ENCODE peak calls at places on chromosomes 3 and 15, in ten cellular contexts. H, O, T, K, E, X, W, J, Y and U are unnamed samples. For H3K4me1, the result is how much of the 10 kb centered on the place peaks cover.

GRCh38 chr3:148757238-148757930 is 59.7 kb downstream of the AGTR1 start:
- DNase-seq in H (peak), O (no peak), T (no peak), K (no peak), E (no peak), X (no peak), W (no peak), J (no peak), Y (no peak), U (peak)

GRCh38 chr3:37040231-37040630 is 46.9 kb downstream of the MLH1 start:
- DNase-seq in H (no peak), O (no peak), T (no peak), K (no peak), E (no peak), X (no peak), W (no peak), J (no peak), Y (no peak), U (peak)

GRCh38 chr3:196073188-196073838 is 8.6 kb downstream of the TFRC start:
- DNase-seq in H (peak), O (peak), T (peak), K (no peak), E (no peak), X (peak), W (peak), J (no peak), Y (no peak), U (peak)

GRCh38 chr3:46429671-46430070 is 22.6 kb downstream of the CCRL2 start:
- DNase-seq in H (no peak), O (no peak), T (no peak), K (no peak), E (no peak), X (no peak), W (no peak), J (no peak), Y (no peak), U (no peak)

GRCh38 chr15:60070838-60071493 is 66.9 kb downstream of the FOXB1 start:
- DNase-seq in H (peak), O (no peak), T (peak), K (no peak), E (no peak), X (no peak), W (no peak), J (no peak), Y (no peak), U (peak)

GRCh38 chr3:41522620-41523019 is 323.3 kb downstream of the CTNNB1 start:
- DNase-seq in H (peak), O (no peak), T (no peak), K (no peak), E (no peak), X (no peak), W (no peak), J (no peak), Y (no peak), U (no peak)

GRCh38 chr3:197019535-197019934 is 10.1 kb downstream of the MELTF start:
- DNase-seq in H (no peak), O (no peak), T (no peak), K (no peak), E (no peak), X (no peak), W (no peak), J (peak), Y (no peak), U (no peak)

GRCh38 chr3:52226229-52226817 is 878 bp upstream of the TLR9 start:
- DNase-seq in H (no peak), O (no peak), T (no peak), K (peak), E (no peak), X (no peak), W (no peak), J (no peak), Y (no peak), U (no peak)

GRCh38 chr3:193641376-193641775 is 48.4 kb downstream of the OPA1 start:
- DNase-seq in H (no peak), O (no peak), T (no peak), K (no peak), E (no peak), X (no peak), W (no peak), J (no peak), Y (no peak), U (no peak)

GRCh38 chr3:13750215-13750614 is 129.7 kb downstream of the WNT7A start:
- DNase-seq in H (no peak), O (no peak), T (no peak), K (no peak), E (no peak), X (no peak), W (no peak), J (no peak), Y (no peak), U (no peak)

GRCh38 chr15:37810381-37810780 is 124.1 kb upstream of the TMCO5A start:
- DNase-seq in H (no peak), O (no peak), T (no peak), K (no peak), E (no peak), X (no peak), W (no peak), J (no peak), Y (no peak), U (no peak)

GRCh38 chr3:74839591-74839990 is 225.1 kb upstream of the CNTN3 start:
- DNase-seq in H (no peak), O (no peak), T (no peak), K (no peak), E (no peak), X (no peak), W (no peak), J (no peak), Y (no peak), U (no peak)

GRCh38 chr3:171833775-171834460 is 9.2 kb upstream of the TMEM212 start:
- DNase-seq in H (peak), O (no peak), T (peak), K (no peak), E (no peak), X (no peak), W (no peak), J (no peak), Y (no peak), U (peak)

GRCh38 chr3:112811150-112811884 is 35.3 kb downstream of the CD200R1L start:
- DNase-seq in H (peak), O (peak), T (no peak), K (no peak), E (no peak), X (no peak), W (no peak), J (peak), Y (peak), U (peak)

GRCh38 chr3:178967184-178967532 is 104.5 kb downstream of the ZMAT3 start:
- DNase-seq in H (no peak), O (peak), T (no peak), K (no peak), E (no peak), X (no peak), W (no peak), J (no peak), Y (no peak), U (no peak)

GRCh38 chr3:14489641-14490040 is 50.5 kb downstream of the GRIP2 start:
- DNase-seq in H (no peak), O (no peak), T (no peak), K (peak), E (no peak), X (no peak), W (no peak), J (no peak), Y (no peak), U (no peak)

GRCh38 chr3:158128755-158129154 is 18.9 kb downstream of the RSRC1 start:
- DNase-seq in H (no peak), O (no peak), T (no peak), K (no peak), E (no peak), X (no peak), W (no peak), J (no peak), Y (no peak), U (no peak)

GRCh38 chr15:24075420-24076089 is 388.4 kb upstream of the NDN start:
- DNase-seq in H (no peak), O (no peak), T (no peak), K (no peak), E (no peak), X (no peak), W (no peak), J (no peak), Y (no peak), U (no peak)

GRCh38 chr3:46406440-46406785 is 453 bp downstream of the CCR5AS start:
- DNase-seq in H (no peak), O (no peak), T (no peak), K (no peak), E (no peak), X (no peak), W (no peak), J (peak), Y (no peak), U (no peak)

GRCh38 chr3:38001456-38002081 is 11.0 kb downstream of the VILL start:
- DNase-seq in H (no peak), O (peak), T (no peak), K (peak), E (no peak), X (no peak), W (no peak), J (peak), Y (peak), U (no peak)

GRCh38 chr15:60520041-60520824 is 41.3 kb upstream of the ICE2 start:
- DNase-seq in H (no peak), O (no peak), T (peak), K (no peak), E (no peak), X (no peak), W (no peak), J (no peak), Y (no peak), U (peak)

GRCh38 chr15:65956307-65956706 is 87.0 kb downstream of the RAB11A start:
- DNase-seq in H (no peak), O (no peak), T (no peak), K (no peak), E (no peak), X (no peak), W (no peak), J (no peak), Y (no peak), U (no peak)

GRCh38 chr15:90402230-90402629 is 14.2 kb downstream of the IQGAP1 start:
- DNase-seq in H (peak), O (no peak), T (peak), K (peak), E (no peak), X (no peak), W (no peak), J (peak), Y (peak), U (peak)

GRCh38 chr3:21017115-21017852 is 733.7 kb downstream of the ZNF385D start:
- DNase-seq in H (no peak), O (no peak), T (peak), K (no peak), E (no peak), X (no peak), W (no peak), J (no peak), Y (no peak), U (no peak)

GRCh38 chr15:40420793-40421192 is 15.2 kb downstream of the IVD start:
- DNase-seq in H (no peak), O (peak), T (no peak), K (no peak), E (no peak), X (no peak), W (no peak), J (no peak), Y (peak), U (no peak)

GRCh38 chr15:28049594-28049993 is 49.5 kb downstream of the OCA2 start:
- DNase-seq in H (no peak), O (no peak), T (no peak), K (no peak), E (no peak), X (no peak), W (no peak), J (no peak), Y (no peak), U (no peak)

GRCh38 chr3:52122491-52122890 is 31.7 kb downstream of the POC1A start:
- DNase-seq in H (no peak), O (no peak), T (no peak), K (peak), E (no peak), X (no peak), W (no peak), J (peak), Y (peak), U (no peak)

GRCh38 chr3:194671511-194671899 is 486 bp downstream of the LSG1 start:
- DNase-seq in H (peak), O (no peak), T (peak), K (no peak), E (no peak), X (peak), W (no peak), J (no peak), Y (no peak), U (peak)

GRCh38 chr15:82851331-82851850 is 42.0 kb downstream of the WHAMM start:
- DNase-seq in H (no peak), O (no peak), T (no peak), K (no peak), E (no peak), X (no peak), W (no peak), J (peak), Y (no peak), U (no peak)

GRCh38 chr3:183518446-183519185 is 36.9 kb downstream of the KLHL6 start:
- DNase-seq in H (peak), O (no peak), T (no peak), K (no peak), E (no peak), X (no peak), W (peak), J (no peak), Y (no peak), U (no peak)

GRCh38 chr3:111715911-111716523 is 120.9 kb upstream of the ZBED2 start:
- DNase-seq in H (peak), O (no peak), T (peak), K (no peak), E (no peak), X (no peak), W (no peak), J (no peak), Y (peak), U (peak)

GRCh38 chr15:77032647-77033416 is 37.9 kb downstream of the PSTPIP1 start:
- DNase-seq in H (no peak), O (no peak), T (no peak), K (peak), E (no peak), X (no peak), W (no peak), J (peak), Y (no peak), U (no peak)

GRCh38 chr3:140342668-140343067 is 335.2 kb upstream of the TRIM42 start:
- DNase-seq in H (no peak), O (no peak), T (no peak), K (no peak), E (no peak), X (no peak), W (no peak), J (no peak), Y (no peak), U (no peak)

GRCh38 chr15:100635406-100636071 is 33.1 kb downstream of the ASB7 start:
- DNase-seq in H (no peak), O (no peak), T (no peak), K (no peak), E (no peak), X (no peak), W (no peak), J (no peak), Y (no peak), U (no peak)

GRCh38 chr3:16444344-16444743 is 69.2 kb downstream of the RFTN1 start:
- DNase-seq in H (no peak), O (no peak), T (no peak), K (no peak), E (no peak), X (no peak), W (no peak), J (no peak), Y (no peak), U (no peak)
- H3K4me1 ChIP-seq in H (under half), O (under half), T (under half), K (under half), E (half or more), X (under half), W (under half), J (under half), Y (under half), U (under half)

GRCh38 chr3:58581328-58582091 is 4.3 kb upstream of the FAM107A start:
- DNase-seq in H (peak), O (no peak), T (no peak), K (no peak), E (no peak), X (no peak), W (peak), J (no peak), Y (no peak), U (no peak)
- H3K4me1 ChIP-seq in H (under half), O (under half), T (under half), K (under half), E (under half), X (under half), W (under half), J (under half), Y (under half), U (under half)

GRCh38 chr15:41946970-41947369 is 25.4 kb downstream of the EHD4 start:
- DNase-seq in H (no peak), O (no peak), T (no peak), K (no peak), E (no peak), X (no peak), W (no peak), J (no peak), Y (peak), U (no peak)
- H3K4me1 ChIP-seq in H (under half), O (under half), T (under half), K (under half), E (half or more), X (under half), W (under half), J (under half), Y (half or more), U (under half)

GRCh38 chr3:98580774-98581365 is 12.5 kb downstream of the CPOX start:
- DNase-seq in H (no peak), O (no peak), T (no peak), K (no peak), E (no peak), X (no peak), W (no peak), J (no peak), Y (no peak), U (no peak)

GRCh38 chr3:98583766-98584165 is 9.6 kb downstream of the CPOX start:
- DNase-seq in H (no peak), O (no peak), T (no peak), K (no peak), E (no peak), X (no peak), W (no peak), J (no peak), Y (no peak), U (no peak)

GRCh38 chr3:98584563-98584962 is 8.8 kb downstream of the CPOX start:
- DNase-seq in H (no peak), O (no peak), T (no peak), K (no peak), E (no peak), X (no peak), W (no peak), J (no peak), Y (no peak), U (no peak)

GRCh38 chr3:98577178-98577895 is 16.1 kb downstream of the CPOX start:
- DNase-seq in H (peak), O (no peak), T (no peak), K (no peak), E (no peak), X (no peak), W (no peak), J (no peak), Y (no peak), U (peak)

DNA sequence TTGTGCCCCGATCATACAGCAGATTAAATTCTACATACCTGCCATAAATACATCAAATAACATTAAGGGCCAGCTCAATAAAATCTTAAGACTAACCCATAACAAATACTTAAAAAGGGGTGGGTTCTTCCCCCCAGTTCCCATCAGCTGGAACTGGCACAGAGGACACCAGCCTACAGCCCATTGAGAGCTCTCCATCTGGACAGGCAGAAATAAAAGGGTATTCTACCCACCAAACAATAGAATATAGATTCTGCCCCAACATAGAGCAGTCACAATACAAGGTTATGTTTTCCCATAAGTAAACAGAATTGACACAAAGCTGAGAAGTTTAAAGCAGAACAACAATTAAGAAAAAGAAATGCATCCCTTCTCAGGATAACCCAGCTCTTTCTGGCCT is 11.9 kb downstream of the CPOX start:
- DNase-seq in H (no peak), O (no peak), T (no peak), K (no peak), E (no peak), X (no peak), W (no peak), J (no peak), Y (no peak), U (no peak)
- H3K4me1 ChIP-seq in H (under half), O (under half), T (under half), K (under half), E (under half), X (under half), W (under half), J (under half), Y (under half), U (under half)

DNA sequence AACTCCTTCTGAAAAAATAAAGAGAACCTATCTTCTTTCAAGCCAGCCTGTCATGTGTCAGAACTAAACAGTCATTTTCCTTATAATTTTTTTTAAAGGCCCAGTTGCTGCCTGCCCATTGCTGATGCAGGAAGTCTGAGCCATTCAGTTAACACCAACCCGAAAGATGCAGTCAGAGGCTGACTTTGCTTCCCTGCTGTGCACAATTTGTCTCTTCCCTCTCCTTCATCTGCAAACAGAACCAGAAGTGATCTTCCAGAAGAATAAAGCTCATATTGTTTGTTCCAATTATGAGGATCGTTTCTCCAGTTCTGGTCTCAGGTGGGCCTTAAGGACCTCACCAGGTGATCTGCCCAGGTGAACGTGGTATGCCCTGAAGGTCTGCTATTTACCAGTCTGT is 220.7 kb downstream of the SLCO3A1 start:
- DNase-seq in H (no peak), O (no peak), T (no peak), K (no peak), E (no peak), X (no peak), W (no peak), J (no peak), Y (no peak), U (no peak)
- H3K4me1 ChIP-seq in H (under half), O (under half), T (under half), K (under half), E (under half), X (under half), W (under half), J (under half), Y (under half), U (under half)

DNA sequence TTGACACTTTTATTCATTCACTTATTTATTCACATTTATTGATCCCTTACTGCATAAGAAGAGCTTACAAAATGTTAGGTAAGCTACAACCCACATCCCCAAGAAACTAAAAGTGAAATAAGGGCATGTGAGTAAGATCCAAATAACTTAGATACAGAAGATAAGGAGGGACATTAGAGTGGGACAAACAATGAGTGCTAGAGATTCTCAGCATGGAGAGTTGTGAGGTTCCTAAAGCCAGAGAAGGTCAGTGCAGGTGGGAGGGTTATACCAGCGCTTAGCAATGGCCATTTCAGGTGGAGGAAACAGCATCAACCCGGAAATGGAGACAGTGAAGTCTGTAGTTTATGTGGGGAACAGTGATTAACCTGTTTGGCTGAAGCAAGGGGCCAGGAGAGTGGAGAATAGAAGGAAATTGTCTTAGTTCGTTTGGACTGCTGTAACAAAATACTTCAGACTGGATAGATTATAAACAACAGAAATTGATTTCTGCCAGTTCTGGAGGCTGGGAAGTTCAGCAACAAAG is 25.5 kb upstream of the PCOLCE2 start:
- DNase-seq in H (no peak), O (no peak), T (no peak), K (no peak), E (no peak), X (no peak), W (no peak), J (no peak), Y (no peak), U (no peak)
- H3K4me1 ChIP-seq in H (under half), O (under half), T (under half), K (under half), E (under half), X (under half), W (under half), J (under half), Y (under half), U (under half)

DNA sequence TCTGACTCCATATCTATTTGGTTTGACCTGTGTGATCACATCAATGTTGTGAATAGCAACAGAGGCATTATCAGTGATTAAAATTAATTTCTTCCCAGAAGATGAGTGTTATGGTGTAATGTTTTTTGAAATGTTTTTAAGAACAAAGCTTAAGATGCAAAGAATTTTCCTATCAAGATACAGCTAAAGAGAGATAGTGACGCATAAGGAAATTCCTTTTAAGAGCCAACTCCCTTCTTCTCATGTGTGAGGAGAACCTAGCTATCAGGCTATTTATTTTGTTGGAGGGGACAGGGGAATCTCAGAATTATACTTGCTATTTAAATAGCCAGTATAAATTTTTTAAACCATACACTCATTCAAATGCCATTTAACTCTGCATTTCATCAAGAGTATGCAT is 71.3 kb downstream of the COL8A1 start:
- DNase-seq in H (no peak), O (no peak), T (no peak), K (no peak), E (no peak), X (no peak), W (no peak), J (no peak), Y (no peak), U (peak)
- H3K4me1 ChIP-seq in H (under half), O (under half), T (under half), K (under half), E (half or more), X (under half), W (under half), J (under half), Y (under half), U (under half)